ENCODE peak calls at places on chromosome 22, in eight cellular contexts. W, P, O, D, C, V, J and U are unnamed samples.

GRCh38 chr22:37259540-37260029 is 15.5 kb upstream of the RAC2 start:
- DNase-seq in W (no peak), P (peak; percentile 38), O (no peak), D (no peak), C (no peak), V (peak; percentile 65), J (peak; percentile 53), U (no peak)

GRCh38 chr22:18103527-18104269 is 6.9 kb upstream of the TUBA8 start:
- DNase-seq in W (no peak), P (no peak), O (no peak), D (no peak), C (no peak), V (no peak), J (no peak), U (no peak)

GRCh38 chr22:29219881-29220670 is 14.4 kb downstream of the EMID1 start:
- DNase-seq in W (peak; percentile 25), P (no peak), O (no peak), D (no peak), C (peak; percentile 61), V (no peak), J (no peak), U (no peak)

GRCh38 chr22:29827091-29827490 is 11.0 kb downstream of the ASCC2 start:
- DNase-seq in W (no peak), P (no peak), O (no peak), D (no peak), C (no peak), V (no peak), J (peak; percentile 42), U (no peak)

GRCh38 chr22:46119729-46120419 is 30.5 kb upstream of the PPARA start:
- DNase-seq in W (peak; percentile 92), P (peak; percentile 62), O (no peak), D (peak; percentile 52), C (peak; percentile 85), V (peak; percentile 84), J (peak; percentile 54), U (peak; percentile 88)

GRCh38 chr22:26479792-26480610 is 3.6 kb downstream of the HPS4 start:
- DNase-seq in W (no peak), P (no peak), O (no peak), D (peak; percentile 24), C (no peak), V (no peak), J (no peak), U (no peak)

GRCh38 chr22:32466496-32466895 is 2.2 kb upstream of the BPIFC start:
- DNase-seq in W (no peak), P (no peak), O (no peak), D (no peak), C (no peak), V (no peak), J (no peak), U (no peak)

GRCh38 chr22:26442086-26442756 is 13.2 kb downstream of the ASPHD2 start:
- DNase-seq in W (no peak), P (no peak), O (no peak), D (no peak), C (no peak), V (peak; percentile 13), J (no peak), U (no peak)

GRCh38 chr22:28952857-28953256 is 69.5 kb downstream of the ZNRF3 start:
- DNase-seq in W (no peak), P (no peak), O (peak; percentile 43), D (no peak), C (no peak), V (no peak), J (no peak), U (no peak)

GRCh38 chr22:46905415-46905814 is 143.0 kb downstream of the TBC1D22A start:
- DNase-seq in W (no peak), P (no peak), O (no peak), D (no peak), C (no peak), V (no peak), J (no peak), U (no peak)

GRCh38 chr22:45268958-45269844 is 15.5 kb upstream of the UPK3A start:
- DNase-seq in W (peak; percentile 94), P (peak; percentile 93), O (peak; percentile 79), D (peak; percentile 93), C (peak; percentile 92), V (peak; percentile 59), J (no peak), U (no peak)

GRCh38 chr22:27866136-27867091 is 52.6 kb downstream of the PITPNB start:
- DNase-seq in W (peak; percentile 78), P (no peak), O (no peak), D (peak; percentile 35), C (peak; percentile 89), V (peak; percentile 92), J (no peak), U (peak; percentile 76)

GRCh38 chr22:47618611-47619010 is 856.2 kb downstream of the TBC1D22A start:
- DNase-seq in W (peak; percentile 8), P (no peak), O (no peak), D (no peak), C (no peak), V (no peak), J (no peak), U (no peak)

GRCh38 chr22:17095538-17095937 is 10.7 kb downstream of the IL17RA start:
- DNase-seq in W (no peak), P (no peak), O (no peak), D (no peak), C (peak; percentile 21), V (peak; percentile 6), J (no peak), U (no peak)

GRCh38 chr22:28031383-28031922 is 112.4 kb upstream of the PITPNB start:
- DNase-seq in W (no peak), P (no peak), O (no peak), D (no peak), C (no peak), V (no peak), J (no peak), U (no peak)

GRCh38 chr22:30079952-30080533 is at the start of gene HORMAD2:
- DNase-seq in W (no peak), P (peak; percentile 10), O (peak; percentile 52), D (no peak), C (no peak), V (peak; percentile 38), J (peak; percentile 40), U (peak; percentile 35)

GRCh38 chr22:47835726-47836125 is 1073.3 kb downstream of the TBC1D22A start:
- DNase-seq in W (no peak), P (no peak), O (no peak), D (no peak), C (no peak), V (peak; percentile 60), J (peak; percentile 45), U (peak; percentile 96)

DNA sequence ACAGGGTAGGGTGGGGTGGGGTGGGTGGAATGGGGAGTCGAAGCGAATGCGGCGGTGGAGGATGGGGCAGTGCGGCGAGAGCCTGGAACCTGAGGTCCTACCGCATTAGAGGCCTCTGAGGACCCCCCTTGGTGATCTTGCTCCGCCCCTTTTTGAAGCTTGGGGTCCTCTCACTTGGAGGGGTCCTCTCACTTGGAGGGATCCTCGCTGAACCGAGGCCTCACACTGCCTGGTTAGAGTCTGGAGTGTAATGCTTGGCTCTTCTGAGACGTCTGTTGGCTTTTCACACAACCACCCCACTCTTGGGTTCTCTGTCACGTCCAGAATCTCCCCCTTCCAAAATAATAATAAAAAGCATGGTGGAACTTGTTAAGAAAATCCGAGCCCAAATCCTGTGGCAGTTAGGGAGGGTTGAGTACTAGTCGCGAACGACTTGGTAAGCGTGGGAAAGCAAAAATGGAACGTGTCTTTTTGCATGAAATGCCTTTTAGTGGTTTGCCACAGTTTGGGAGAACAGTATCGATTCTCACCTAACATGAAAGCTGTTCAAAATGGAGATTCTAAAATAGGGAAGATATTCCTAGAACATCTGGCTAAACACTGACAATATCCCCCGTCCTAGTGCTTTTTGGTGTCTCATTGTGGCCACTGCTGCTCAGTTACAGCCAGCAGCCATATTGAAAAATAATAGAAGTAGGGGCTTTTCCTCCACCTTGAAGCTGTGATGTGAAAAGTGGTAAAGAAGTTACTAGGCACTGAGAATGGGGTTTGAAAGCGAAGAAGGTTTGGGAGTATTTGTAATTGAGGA is 821 bp downstream of the RBX1 start:
- DNase-seq in W (no peak), P (no peak), O (no peak), D (no peak), C (no peak), V (no peak), J (no peak), U (no peak)
- TF ChIP-seq CTCF in W (no peak), P (no peak), O (no peak), D (no peak), C (no peak), V (no peak), J (no peak), U (no peak)

DNA sequence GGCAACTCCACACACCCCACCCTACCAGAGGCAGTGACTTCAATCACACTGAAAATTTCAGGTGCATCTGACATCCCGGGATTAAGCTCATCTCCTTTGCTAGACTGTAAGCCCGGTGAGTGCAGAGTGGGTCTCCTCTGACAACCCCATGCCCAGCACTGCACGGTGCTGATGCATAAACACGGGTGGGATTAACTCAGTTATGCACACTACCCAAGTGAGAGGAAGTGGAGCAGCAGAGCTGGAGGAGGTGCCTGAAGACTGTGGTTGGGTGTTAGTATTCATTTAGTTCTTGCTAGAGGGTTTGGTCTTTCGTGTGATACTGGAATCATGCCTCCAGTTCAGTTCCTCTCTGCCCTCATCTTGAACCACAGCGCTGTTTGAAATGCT is 6.5 kb downstream of the ARSA start:
- DNase-seq in W (peak; percentile 27), P (no peak), O (no peak), D (peak; percentile 47), C (no peak), V (no peak), J (no peak), U (no peak)
- H3K4me3 ChIP-seq in W (no peak overlapping the region), P (no peak overlapping the region), O (no peak overlapping the region), D (no peak overlapping the region), C (no peak overlapping the region), V (no peak overlapping the region), J (no peak overlapping the region), U (no peak overlapping the region)

GRCh38 chr22:49979587-49980264 is 19.2 kb downstream of the PIM3 start:
- DNase-seq in W (peak; percentile 13), P (peak; percentile 56), O (no peak), D (peak; percentile 72), C (no peak), V (peak; percentile 64), J (peak; percentile 56), U (no peak)
- TF ChIP-seq CTCF in W (no peak), P (peak; percentile 85), O (peak; percentile 43), D (peak; percentile 38), C (no peak), V (peak; percentile 77), J (peak; percentile 80), U (peak; percentile 64)

DNA sequence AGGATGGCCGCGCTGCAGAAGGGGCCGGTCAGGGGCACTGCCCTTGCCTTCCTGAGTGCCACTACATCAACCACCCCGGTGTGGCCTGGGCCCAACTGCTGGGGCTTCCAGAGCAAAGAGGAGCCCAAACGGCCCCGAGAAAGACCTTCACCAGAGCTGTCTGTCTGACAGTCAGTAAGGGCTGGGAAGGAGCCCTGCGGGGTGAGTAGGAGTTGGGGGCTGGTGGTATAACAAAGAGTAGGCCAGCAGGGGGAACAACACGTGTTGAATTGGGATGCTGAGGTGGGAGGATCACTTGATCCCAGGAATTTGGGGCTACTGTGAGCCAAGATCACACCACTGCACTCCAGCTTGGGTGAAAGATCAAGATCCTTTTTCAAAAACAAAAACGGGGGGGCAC is 3.9 kb downstream of the GSTT4 start:
- DNase-seq in W (no peak), P (no peak), O (no peak), D (no peak), C (no peak), V (no peak), J (no peak), U (no peak)
- H3K4me3 ChIP-seq in W (no peak overlapping the region), P (no peak overlapping the region), O (no peak overlapping the region), D (no peak overlapping the region), C (no peak overlapping the region), V (no peak overlapping the region), J (no peak overlapping the region), U (no peak overlapping the region)

GRCh38 chr22:41876675-41877074 is 38.2 kb downstream of the SHISA8 start:
- DNase-seq in W (no peak), P (no peak), O (no peak), D (no peak), C (no peak), V (no peak), J (no peak), U (no peak)
- TF ChIP-seq CTCF in W (no peak), P (no peak), O (no peak), D (no peak), C (no peak), V (no peak), J (no peak), U (no peak)